ENCODE peak calls at places on chromosomes 4 and X, in eight cellular contexts. One of them, this sample, is unnamed.

GRCh38 chr4:25680580-25680979 is 24.9 kb downstream of the SLC34A2 start:
- DNase-seq in NCI-H69: no peak
- DNase-seq in stimulated activated naive B cell treated with anti-CD40 and anti-IgM and Interleukin-4, amounts not matched to agents 10 μg/mL and 1 μg/mL and 100 μg/mL, for 72 hours: no peak
- DNase-seq in G401: no peak
- DNase-seq in mucosa of descending colon: no peak
- DNase-seq in amygdala: no peak
- DNase-seq in germinal center: no peak
- DNase-seq in activated T-cell treated with anti-CD3 and anti-CD28 coated beads, Interleukin-2, amount 50 U/mL, for 24 hours: no peak
- DNase-seq in this sample: no peak

GRCh38 chr4:158181906-158182305 is 9.1 kb upstream of the GASK1B start:
- DNase-seq in amygdala: no peak
- DNase-seq in activated T-cell treated with anti-CD3 and anti-CD28 coated beads, Interleukin-2, amount 50 U/mL, for 24 hours: no peak
- DNase-seq in G401: no peak
- DNase-seq in stimulated activated naive B cell treated with anti-CD40 and anti-IgM and Interleukin-4, amounts not matched to agents 10 μg/mL and 1 μg/mL and 100 μg/mL, for 72 hours: no peak
- DNase-seq in NCI-H69: no peak
- DNase-seq in germinal center: no peak
- DNase-seq in mucosa of descending colon: no peak
- DNase-seq in this sample: no peak

GRCh38 chr4:20251796-20252655 is at the start of gene SLIT2:
- DNase-seq in stimulated activated naive B cell treated with anti-CD40 and anti-IgM and Interleukin-4, amounts not matched to agents 10 μg/mL and 1 μg/mL and 100 μg/mL, for 72 hours: no peak
- DNase-seq in germinal center: peak; percentile 80
- DNase-seq in NCI-H69: peak; percentile 92
- DNase-seq in activated T-cell treated with anti-CD3 and anti-CD28 coated beads, Interleukin-2, amount 50 U/mL, for 24 hours: peak; percentile 45
- DNase-seq in mucosa of descending colon: peak; percentile 87
- DNase-seq in G401: peak; percentile 7
- DNase-seq in amygdala: peak; percentile 40
- DNase-seq in this sample: peak; percentile 82

GRCh38 chr4:173025131-173025530 is 143.5 kb upstream of the GALNT7 start:
- DNase-seq in germinal center: peak; percentile 22
- DNase-seq in G401: peak; percentile 80
- DNase-seq in mucosa of descending colon: no peak
- DNase-seq in amygdala: peak; percentile 34
- DNase-seq in NCI-H69: peak; percentile 83
- DNase-seq in activated T-cell treated with anti-CD3 and anti-CD28 coated beads, Interleukin-2, amount 50 U/mL, for 24 hours: no peak
- DNase-seq in stimulated activated naive B cell treated with anti-CD40 and anti-IgM and Interleukin-4, amounts not matched to agents 10 μg/mL and 1 μg/mL and 100 μg/mL, for 72 hours: peak; percentile 10
- DNase-seq in this sample: no peak

GRCh38 chr4:168585168-168586091 is 88.6 kb downstream of the PALLD start:
- DNase-seq in amygdala: peak; percentile 3
- DNase-seq in stimulated activated naive B cell treated with anti-CD40 and anti-IgM and Interleukin-4, amounts not matched to agents 10 μg/mL and 1 μg/mL and 100 μg/mL, for 72 hours: peak; percentile 4
- DNase-seq in mucosa of descending colon: peak; percentile 80
- DNase-seq in NCI-H69: peak; percentile 79
- DNase-seq in activated T-cell treated with anti-CD3 and anti-CD28 coated beads, Interleukin-2, amount 50 U/mL, for 24 hours: peak; percentile 29
- DNase-seq in germinal center: peak; percentile 19
- DNase-seq in G401: peak; percentile 45
- DNase-seq in this sample: peak; percentile 78

GRCh38 chr4:12110607-12111006 is 681.9 kb upstream of the HS3ST1 start:
- DNase-seq in mucosa of descending colon: no peak
- DNase-seq in NCI-H69: no peak
- DNase-seq in stimulated activated naive B cell treated with anti-CD40 and anti-IgM and Interleukin-4, amounts not matched to agents 10 μg/mL and 1 μg/mL and 100 μg/mL, for 72 hours: no peak
- DNase-seq in G401: no peak
- DNase-seq in activated T-cell treated with anti-CD3 and anti-CD28 coated beads, Interleukin-2, amount 50 U/mL, for 24 hours: no peak
- DNase-seq in amygdala: no peak
- DNase-seq in germinal center: no peak
- DNase-seq in this sample: no peak

GRCh38 chrX:63889001-63889400 is 104.0 kb upstream of the ARHGEF9 start:
- DNase-seq in mucosa of descending colon: no peak
- DNase-seq in stimulated activated naive B cell treated with anti-CD40 and anti-IgM and Interleukin-4, amounts not matched to agents 10 μg/mL and 1 μg/mL and 100 μg/mL, for 72 hours: no peak
- DNase-seq in activated T-cell treated with anti-CD3 and anti-CD28 coated beads, Interleukin-2, amount 50 U/mL, for 24 hours: no peak
- DNase-seq in amygdala: no peak
- DNase-seq in germinal center: no peak
- DNase-seq in G401: no peak
- DNase-seq in NCI-H69: no peak
- DNase-seq in this sample: no peak

GRCh38 chrX:123860506-123860840 is 620 bp downstream of the XIAP start:
- DNase-seq in amygdala: no peak
- DNase-seq in stimulated activated naive B cell treated with anti-CD40 and anti-IgM and Interleukin-4, amounts not matched to agents 10 μg/mL and 1 μg/mL and 100 μg/mL, for 72 hours: no peak
- DNase-seq in germinal center: peak; percentile 42
- DNase-seq in activated T-cell treated with anti-CD3 and anti-CD28 coated beads, Interleukin-2, amount 50 U/mL, for 24 hours: no peak
- DNase-seq in mucosa of descending colon: no peak
- DNase-seq in G401: no peak
- DNase-seq in NCI-H69: peak; percentile 75
- DNase-seq in this sample: no peak

GRCh38 chr4:78754872-78755271 is 21.3 kb upstream of the BMP2K start:
- DNase-seq in amygdala: no peak
- DNase-seq in NCI-H69: no peak
- DNase-seq in G401: no peak
- DNase-seq in germinal center: no peak
- DNase-seq in mucosa of descending colon: no peak
- DNase-seq in activated T-cell treated with anti-CD3 and anti-CD28 coated beads, Interleukin-2, amount 50 U/mL, for 24 hours: no peak
- DNase-seq in stimulated activated naive B cell treated with anti-CD40 and anti-IgM and Interleukin-4, amounts not matched to agents 10 μg/mL and 1 μg/mL and 100 μg/mL, for 72 hours: no peak
- DNase-seq in this sample: no peak

GRCh38 chrX:56107320-56107719 is 124.8 kb upstream of the KLF8 start:
- DNase-seq in amygdala: no peak
- DNase-seq in mucosa of descending colon: no peak
- DNase-seq in G401: no peak
- DNase-seq in activated T-cell treated with anti-CD3 and anti-CD28 coated beads, Interleukin-2, amount 50 U/mL, for 24 hours: no peak
- DNase-seq in stimulated activated naive B cell treated with anti-CD40 and anti-IgM and Interleukin-4, amounts not matched to agents 10 μg/mL and 1 μg/mL and 100 μg/mL, for 72 hours: no peak
- DNase-seq in NCI-H69: no peak
- DNase-seq in germinal center: no peak
- DNase-seq in this sample: no peak

GRCh38 chrX:12426420-12426819 is 288.1 kb downstream of the FRMPD4 start:
- DNase-seq in amygdala: no peak
- DNase-seq in germinal center: no peak
- DNase-seq in activated T-cell treated with anti-CD3 and anti-CD28 coated beads, Interleukin-2, amount 50 U/mL, for 24 hours: no peak
- DNase-seq in mucosa of descending colon: no peak
- DNase-seq in NCI-H69: no peak
- DNase-seq in G401: no peak
- DNase-seq in stimulated activated naive B cell treated with anti-CD40 and anti-IgM and Interleukin-4, amounts not matched to agents 10 μg/mL and 1 μg/mL and 100 μg/mL, for 72 hours: no peak
- DNase-seq in this sample: no peak

GRCh38 chrX:70044541-70045245 is 5.0 kb downstream of the AWAT2 start:
- DNase-seq in NCI-H69: no peak
- DNase-seq in stimulated activated naive B cell treated with anti-CD40 and anti-IgM and Interleukin-4, amounts not matched to agents 10 μg/mL and 1 μg/mL and 100 μg/mL, for 72 hours: no peak
- DNase-seq in G401: no peak
- DNase-seq in amygdala: no peak
- DNase-seq in germinal center: no peak
- DNase-seq in activated T-cell treated with anti-CD3 and anti-CD28 coated beads, Interleukin-2, amount 50 U/mL, for 24 hours: no peak
- DNase-seq in mucosa of descending colon: no peak
- DNase-seq in this sample: no peak

GRCh38 chrX:131938749-131939148 is 84.4 kb upstream of the STK26 start:
- DNase-seq in germinal center: no peak
- DNase-seq in mucosa of descending colon: no peak
- DNase-seq in stimulated activated naive B cell treated with anti-CD40 and anti-IgM and Interleukin-4, amounts not matched to agents 10 μg/mL and 1 μg/mL and 100 μg/mL, for 72 hours: no peak
- DNase-seq in NCI-H69: no peak
- DNase-seq in activated T-cell treated with anti-CD3 and anti-CD28 coated beads, Interleukin-2, amount 50 U/mL, for 24 hours: no peak
- DNase-seq in G401: no peak
- DNase-seq in amygdala: no peak
- DNase-seq in this sample: no peak

GRCh38 chr4:14888790-14889189 is 113.5 kb upstream of the CPEB2 start:
- DNase-seq in mucosa of descending colon: no peak
- DNase-seq in NCI-H69: peak; percentile 60
- DNase-seq in G401: no peak
- DNase-seq in germinal center: no peak
- DNase-seq in stimulated activated naive B cell treated with anti-CD40 and anti-IgM and Interleukin-4, amounts not matched to agents 10 μg/mL and 1 μg/mL and 100 μg/mL, for 72 hours: no peak
- DNase-seq in activated T-cell treated with anti-CD3 and anti-CD28 coated beads, Interleukin-2, amount 50 U/mL, for 24 hours: no peak
- DNase-seq in amygdala: no peak
- DNase-seq in this sample: no peak

GRCh38 chr4:164383187-164384181 is 370.4 kb upstream of the SMIM31 start:
- DNase-seq in G401: peak; percentile 49
- DNase-seq in amygdala: peak; percentile 92
- DNase-seq in mucosa of descending colon: no peak
- DNase-seq in NCI-H69: peak; percentile 58
- DNase-seq in stimulated activated naive B cell treated with anti-CD40 and anti-IgM and Interleukin-4, amounts not matched to agents 10 μg/mL and 1 μg/mL and 100 μg/mL, for 72 hours: no peak
- DNase-seq in activated T-cell treated with anti-CD3 and anti-CD28 coated beads, Interleukin-2, amount 50 U/mL, for 24 hours: no peak
- DNase-seq in germinal center: no peak
- DNase-seq in this sample: no peak

GRCh38 chrX:9614016-9614415 is 149.2 kb downstream of the TBL1X start:
- DNase-seq in NCI-H69: no peak
- DNase-seq in G401: no peak
- DNase-seq in mucosa of descending colon: no peak
- DNase-seq in amygdala: no peak
- DNase-seq in stimulated activated naive B cell treated with anti-CD40 and anti-IgM and Interleukin-4, amounts not matched to agents 10 μg/mL and 1 μg/mL and 100 μg/mL, for 72 hours: no peak
- DNase-seq in germinal center: no peak
- DNase-seq in activated T-cell treated with anti-CD3 and anti-CD28 coated beads, Interleukin-2, amount 50 U/mL, for 24 hours: no peak
- DNase-seq in this sample: no peak

GRCh38 chr4:104365618-104366017 is 129.1 kb downstream of the CXXC4 start:
- DNase-seq in amygdala: no peak
- DNase-seq in NCI-H69: no peak
- DNase-seq in stimulated activated naive B cell treated with anti-CD40 and anti-IgM and Interleukin-4, amounts not matched to agents 10 μg/mL and 1 μg/mL and 100 μg/mL, for 72 hours: no peak
- DNase-seq in mucosa of descending colon: no peak
- DNase-seq in germinal center: no peak
- DNase-seq in G401: no peak
- DNase-seq in activated T-cell treated with anti-CD3 and anti-CD28 coated beads, Interleukin-2, amount 50 U/mL, for 24 hours: no peak
- DNase-seq in this sample: no peak

GRCh38 chr4:986428-986948 is 356 bp upstream of the IDUA start:
- DNase-seq in germinal center: peak; percentile 91
- DNase-seq in mucosa of descending colon: no peak
- DNase-seq in NCI-H69: no peak
- DNase-seq in G401: peak; percentile 62
- DNase-seq in stimulated activated naive B cell treated with anti-CD40 and anti-IgM and Interleukin-4, amounts not matched to agents 10 μg/mL and 1 μg/mL and 100 μg/mL, for 72 hours: no peak
- DNase-seq in amygdala: no peak
- DNase-seq in activated T-cell treated with anti-CD3 and anti-CD28 coated beads, Interleukin-2, amount 50 U/mL, for 24 hours: no peak
- DNase-seq in this sample: no peak

GRCh38 chr4:38311495-38311894 is 351.3 kb downstream of the PTTG2 start:
- DNase-seq in germinal center: no peak
- DNase-seq in activated T-cell treated with anti-CD3 and anti-CD28 coated beads, Interleukin-2, amount 50 U/mL, for 24 hours: no peak
- DNase-seq in amygdala: no peak
- DNase-seq in G401: no peak
- DNase-seq in stimulated activated naive B cell treated with anti-CD40 and anti-IgM and Interleukin-4, amounts not matched to agents 10 μg/mL and 1 μg/mL and 100 μg/mL, for 72 hours: no peak
- DNase-seq in mucosa of descending colon: no peak
- DNase-seq in NCI-H69: no peak
- DNase-seq in this sample: no peak

GRCh38 chrX:33138677-33139249 is 72.6 kb downstream of the DMD start:
- DNase-seq in mucosa of descending colon: no peak
- DNase-seq in G401: no peak
- DNase-seq in amygdala: no peak
- DNase-seq in germinal center: no peak
- DNase-seq in activated T-cell treated with anti-CD3 and anti-CD28 coated beads, Interleukin-2, amount 50 U/mL, for 24 hours: no peak
- DNase-seq in NCI-H69: no peak
- DNase-seq in stimulated activated naive B cell treated with anti-CD40 and anti-IgM and Interleukin-4, amounts not matched to agents 10 μg/mL and 1 μg/mL and 100 μg/mL, for 72 hours: no peak
- DNase-seq in this sample: no peak

GRCh38 chr4:42720514-42720913 is 63.6 kb upstream of the ATP8A1 start:
- DNase-seq in activated T-cell treated with anti-CD3 and anti-CD28 coated beads, Interleukin-2, amount 50 U/mL, for 24 hours: no peak
- DNase-seq in NCI-H69: no peak
- DNase-seq in germinal center: no peak
- DNase-seq in amygdala: no peak
- DNase-seq in stimulated activated naive B cell treated with anti-CD40 and anti-IgM and Interleukin-4, amounts not matched to agents 10 μg/mL and 1 μg/mL and 100 μg/mL, for 72 hours: no peak
- DNase-seq in mucosa of descending colon: no peak
- DNase-seq in G401: no peak
- DNase-seq in this sample: no peak

GRCh38 chr4:55393461-55394320 is 2.1 kb upstream of the TMEM165 start:
- DNase-seq in mucosa of descending colon: no peak
- DNase-seq in activated T-cell treated with anti-CD3 and anti-CD28 coated beads, Interleukin-2, amount 50 U/mL, for 24 hours: no peak
- DNase-seq in G401: no peak
- DNase-seq in NCI-H69: peak; percentile 70
- DNase-seq in amygdala: peak; percentile 22
- DNase-seq in stimulated activated naive B cell treated with anti-CD40 and anti-IgM and Interleukin-4, amounts not matched to agents 10 μg/mL and 1 μg/mL and 100 μg/mL, for 72 hours: no peak
- DNase-seq in germinal center: no peak
- DNase-seq in this sample: no peak

GRCh38 chr4:102390438-102390837 is 45.2 kb upstream of the SLC39A8 start:
- DNase-seq in germinal center: peak; percentile 15
- DNase-seq in amygdala: no peak
- DNase-seq in activated T-cell treated with anti-CD3 and anti-CD28 coated beads, Interleukin-2, amount 50 U/mL, for 24 hours: no peak
- DNase-seq in stimulated activated naive B cell treated with anti-CD40 and anti-IgM and Interleukin-4, amounts not matched to agents 10 μg/mL and 1 μg/mL and 100 μg/mL, for 72 hours: peak; percentile 1
- DNase-seq in G401: no peak
- DNase-seq in mucosa of descending colon: no peak
- DNase-seq in NCI-H69: no peak
- DNase-seq in this sample: no peak

GRCh38 chr4:7054106-7054880 is 11.1 kb downstream of the TADA2B start:
- DNase-seq in G401: no peak
- DNase-seq in NCI-H69: no peak
- DNase-seq in mucosa of descending colon: peak; percentile 17
- DNase-seq in stimulated activated naive B cell treated with anti-CD40 and anti-IgM and Interleukin-4, amounts not matched to agents 10 μg/mL and 1 μg/mL and 100 μg/mL, for 72 hours: no peak
- DNase-seq in activated T-cell treated with anti-CD3 and anti-CD28 coated beads, Interleukin-2, amount 50 U/mL, for 24 hours: no peak
- DNase-seq in amygdala: no peak
- DNase-seq in germinal center: no peak
- DNase-seq in this sample: no peak

GRCh38 chrX:123731258-123731986 is 1.4 kb downstream of the THOC2 start:
- DNase-seq in amygdala: no peak
- DNase-seq in stimulated activated naive B cell treated with anti-CD40 and anti-IgM and Interleukin-4, amounts not matched to agents 10 μg/mL and 1 μg/mL and 100 μg/mL, for 72 hours: no peak
- DNase-seq in G401: no peak
- DNase-seq in mucosa of descending colon: peak; percentile 29
- DNase-seq in germinal center: peak; percentile 16
- DNase-seq in activated T-cell treated with anti-CD3 and anti-CD28 coated beads, Interleukin-2, amount 50 U/mL, for 24 hours: peak; percentile 31
- DNase-seq in NCI-H69: peak; percentile 34
- DNase-seq in this sample: no peak

GRCh38 chrX:57821703-57822375 is 88.4 kb downstream of the ZXDA start:
- DNase-seq in germinal center: peak; percentile 10
- DNase-seq in NCI-H69: peak; percentile 0
- DNase-seq in mucosa of descending colon: no peak
- DNase-seq in amygdala: peak; percentile 7
- DNase-seq in activated T-cell treated with anti-CD3 and anti-CD28 coated beads, Interleukin-2, amount 50 U/mL, for 24 hours: no peak
- DNase-seq in G401: peak; percentile 72
- DNase-seq in stimulated activated naive B cell treated with anti-CD40 and anti-IgM and Interleukin-4, amounts not matched to agents 10 μg/mL and 1 μg/mL and 100 μg/mL, for 72 hours: peak; percentile 15
- DNase-seq in this sample: no peak

GRCh38 chr4:105966046-105966445 is 70.8 kb downstream of the NPNT start:
- DNase-seq in stimulated activated naive B cell treated with anti-CD40 and anti-IgM and Interleukin-4, amounts not matched to agents 10 μg/mL and 1 μg/mL and 100 μg/mL, for 72 hours: no peak
- DNase-seq in amygdala: no peak
- DNase-seq in activated T-cell treated with anti-CD3 and anti-CD28 coated beads, Interleukin-2, amount 50 U/mL, for 24 hours: no peak
- DNase-seq in NCI-H69: peak; percentile 46
- DNase-seq in G401: no peak
- DNase-seq in mucosa of descending colon: no peak
- DNase-seq in germinal center: no peak
- DNase-seq in this sample: no peak

GRCh38 chr4:169492436-169493163 is 119.8 kb downstream of the NEK1 start:
- DNase-seq in activated T-cell treated with anti-CD3 and anti-CD28 coated beads, Interleukin-2, amount 50 U/mL, for 24 hours: no peak
- DNase-seq in amygdala: no peak
- DNase-seq in NCI-H69: peak; percentile 42
- DNase-seq in germinal center: peak; percentile 55
- DNase-seq in G401: no peak
- DNase-seq in mucosa of descending colon: no peak
- DNase-seq in stimulated activated naive B cell treated with anti-CD40 and anti-IgM and Interleukin-4, amounts not matched to agents 10 μg/mL and 1 μg/mL and 100 μg/mL, for 72 hours: peak; percentile 6
- DNase-seq in this sample: no peak

GRCh38 chr4:181896609-181897008 is 346.6 kb upstream of the TENM3 start:
- DNase-seq in amygdala: no peak
- DNase-seq in activated T-cell treated with anti-CD3 and anti-CD28 coated beads, Interleukin-2, amount 50 U/mL, for 24 hours: no peak
- DNase-seq in G401: no peak
- DNase-seq in NCI-H69: no peak
- DNase-seq in mucosa of descending colon: no peak
- DNase-seq in germinal center: no peak
- DNase-seq in stimulated activated naive B cell treated with anti-CD40 and anti-IgM and Interleukin-4, amounts not matched to agents 10 μg/mL and 1 μg/mL and 100 μg/mL, for 72 hours: no peak
- DNase-seq in this sample: no peak

GRCh38 chr4:39936565-39937418 is 40.9 kb downstream of the PDS5A start:
- DNase-seq in amygdala: no peak
- DNase-seq in stimulated activated naive B cell treated with anti-CD40 and anti-IgM and Interleukin-4, amounts not matched to agents 10 μg/mL and 1 μg/mL and 100 μg/mL, for 72 hours: no peak
- DNase-seq in activated T-cell treated with anti-CD3 and anti-CD28 coated beads, Interleukin-2, amount 50 U/mL, for 24 hours: no peak
- DNase-seq in G401: no peak
- DNase-seq in germinal center: no peak
- DNase-seq in NCI-H69: peak; percentile 21
- DNase-seq in mucosa of descending colon: no peak
- DNase-seq in this sample: no peak

GRCh38 chr4:83751336-83751949 is 215.5 kb downstream of the GPAT3 start:
- DNase-seq in mucosa of descending colon: no peak
- DNase-seq in activated T-cell treated with anti-CD3 and anti-CD28 coated beads, Interleukin-2, amount 50 U/mL, for 24 hours: no peak
- DNase-seq in G401: no peak
- DNase-seq in NCI-H69: no peak
- DNase-seq in amygdala: no peak
- DNase-seq in stimulated activated naive B cell treated with anti-CD40 and anti-IgM and Interleukin-4, amounts not matched to agents 10 μg/mL and 1 μg/mL and 100 μg/mL, for 72 hours: no peak
- DNase-seq in germinal center: no peak
- DNase-seq in this sample: no peak

GRCh38 chrX:71546879-71547278 is 14.0 kb downstream of the OGT start:
- DNase-seq in amygdala: no peak
- DNase-seq in G401: no peak
- DNase-seq in NCI-H69: no peak
- DNase-seq in activated T-cell treated with anti-CD3 and anti-CD28 coated beads, Interleukin-2, amount 50 U/mL, for 24 hours: no peak
- DNase-seq in stimulated activated naive B cell treated with anti-CD40 and anti-IgM and Interleukin-4, amounts not matched to agents 10 μg/mL and 1 μg/mL and 100 μg/mL, for 72 hours: no peak
- DNase-seq in mucosa of descending colon: no peak
- DNase-seq in germinal center: no peak
- DNase-seq in this sample: no peak

GRCh38 chrX:24371391-24371972 is 11.0 kb downstream of the SUPT20HL1 start:
- DNase-seq in mucosa of descending colon: peak; percentile 31
- DNase-seq in amygdala: no peak
- DNase-seq in G401: peak; percentile 64
- DNase-seq in stimulated activated naive B cell treated with anti-CD40 and anti-IgM and Interleukin-4, amounts not matched to agents 10 μg/mL and 1 μg/mL and 100 μg/mL, for 72 hours: peak; percentile 31
- DNase-seq in NCI-H69: peak; percentile 74
- DNase-seq in activated T-cell treated with anti-CD3 and anti-CD28 coated beads, Interleukin-2, amount 50 U/mL, for 24 hours: peak; percentile 67
- DNase-seq in germinal center: peak; percentile 42
- DNase-seq in this sample: peak; percentile 20

GRCh38 chrX:119398974-119399771 is at the start of gene SLC25A43:
- DNase-seq in NCI-H69: peak; percentile 12
- DNase-seq in stimulated activated naive B cell treated with anti-CD40 and anti-IgM and Interleukin-4, amounts not matched to agents 10 μg/mL and 1 μg/mL and 100 μg/mL, for 72 hours: peak; percentile 27
- DNase-seq in mucosa of descending colon: peak; percentile 74
- DNase-seq in G401: peak; percentile 32
- DNase-seq in amygdala: no peak
- DNase-seq in activated T-cell treated with anti-CD3 and anti-CD28 coated beads, Interleukin-2, amount 50 U/mL, for 24 hours: peak; percentile 59
- DNase-seq in germinal center: peak; percentile 53
- DNase-seq in this sample: peak; percentile 31